ENCODE peak calls at places on chromosome 9, in five cellular contexts. G, J, Z, A and W are unnamed samples.

GRCh38 chr9:22005700-22006605 is 3.2 kb downstream of the CDKN2B start:
- DNase-seq in G (no peak), J (no peak), Z (peak), A (no peak), W (no peak)

GRCh38 chr9:132864277-132864676 is 13.8 kb downstream of the AK8 start:
- DNase-seq in G (no peak), J (no peak), Z (no peak), A (no peak), W (no peak)

GRCh38 chr9:126147620-126148522 is 178.8 kb upstream of the MVB12B start:
- DNase-seq in G (peak), J (no peak), Z (peak), A (no peak), W (no peak)

GRCh38 chr9:72427801-72428200 is 62.8 kb upstream of the ZFAND5 start:
- DNase-seq in G (no peak), J (no peak), Z (no peak), A (no peak), W (no peak)

GRCh38 chr9:120882935-120883607 is 6.1 kb upstream of the PHF19 start:
- DNase-seq in G (peak), J (no peak), Z (no peak), A (no peak), W (no peak)

GRCh38 chr9:98504883-98505282 is 203.9 kb downstream of the GABBR2 start:
- DNase-seq in G (peak), J (no peak), Z (no peak), A (no peak), W (no peak)

GRCh38 chr9:122350577-122351355 is 20.1 kb upstream of the PTGS1 start:
- DNase-seq in G (peak), J (peak), Z (peak), A (peak), W (peak)

GRCh38 chr9:130138791-130139190 is 33.4 kb upstream of the NCS1 start:
- DNase-seq in G (peak), J (no peak), Z (peak), A (no peak), W (no peak)

GRCh38 chr9:89000973-89001916 is 10.0 kb downstream of the S1PR3 start:
- DNase-seq in G (peak), J (no peak), Z (peak), A (peak), W (peak)

GRCh38 chr9:134769084-134769455 is 111.5 kb upstream of the FCN2 start:
- DNase-seq in G (no peak), J (no peak), Z (no peak), A (no peak), W (no peak)

GRCh38 chr9:123321874-123322770 is 33.9 kb upstream of the CRB2 start:
- DNase-seq in G (no peak), J (no peak), Z (no peak), A (no peak), W (no peak)

GRCh38 chr9:33170464-33171156 is 3.5 kb upstream of the B4GALT1 start:
- DNase-seq in G (peak), J (no peak), Z (peak), A (no peak), W (peak)

GRCh38 chr9:16266648-16267276 is 603.7 kb downstream of the BNC2 start:
- DNase-seq in G (peak), J (no peak), Z (no peak), A (no peak), W (no peak)